ENCODE peak calls at places on chromosomes 16 and 17, in four cellular contexts. One of them, this sample, is unnamed.

GRCh38 chr17:73715714-73716113 is 71.5 kb upstream of the SDK2 start:
- DNase-seq in cardiac muscle cell: no peak
- DNase-seq in left kidney: peak
- DNase-seq in Daoy: no peak
- DNase-seq in this sample: no peak

GRCh38 chr17:64741038-64741641 is 79.0 kb upstream of the SMURF2 start:
- DNase-seq in Daoy: peak
- DNase-seq in cardiac muscle cell: no peak
- DNase-seq in left kidney: peak
- DNase-seq in this sample: peak

GRCh38 chr16:23026777-23027362 is 122.4 kb downstream of the USP31 start:
- DNase-seq in left kidney: peak
- DNase-seq in cardiac muscle cell: peak
- DNase-seq in Daoy: peak
- DNase-seq in this sample: peak

GRCh38 chr17:78046923-78047322 is 81.6 kb downstream of the TMC6 start:
- DNase-seq in cardiac muscle cell: no peak
- DNase-seq in left kidney: no peak
- DNase-seq in Daoy: no peak
- DNase-seq in this sample: no peak

GRCh38 chr16:46884513-46885293 is 541 bp downstream of the GPT2 start:
- DNase-seq in left kidney: peak
- DNase-seq in cardiac muscle cell: peak
- DNase-seq in Daoy: peak
- DNase-seq in this sample: peak

GRCh38 chr17:46013502-46014165 is 14.6 kb downstream of the STH start:
- DNase-seq in Daoy: no peak
- DNase-seq in left kidney: no peak
- DNase-seq in cardiac muscle cell: no peak
- DNase-seq in this sample: no peak

GRCh38 chr16:30787613-30788378 is 791 bp upstream of the ZNF629 start:
- DNase-seq in Daoy: no peak
- DNase-seq in left kidney: no peak
- DNase-seq in cardiac muscle cell: no peak
- DNase-seq in this sample: no peak

GRCh38 chr16:56629531-56629930 is 2.9 kb upstream of the MT1M start:
- DNase-seq in cardiac muscle cell: no peak
- DNase-seq in left kidney: no peak
- DNase-seq in Daoy: no peak
- DNase-seq in this sample: no peak

GRCh38 chr17:48055531-48056245 is 7.5 kb downstream of the NFE2L1 start:
- DNase-seq in cardiac muscle cell: no peak
- DNase-seq in left kidney: no peak
- DNase-seq in Daoy: peak
- DNase-seq in this sample: peak

GRCh38 chr16:3145151-3145550 is 10.3 kb downstream of the ZNF213 start:
- DNase-seq in Daoy: no peak
- DNase-seq in left kidney: no peak
- DNase-seq in cardiac muscle cell: no peak
- DNase-seq in this sample: no peak

GRCh38 chr16:5450435-5451104 is 353.0 kb upstream of the EEF2KMT start:
- DNase-seq in left kidney: no peak
- DNase-seq in cardiac muscle cell: no peak
- DNase-seq in Daoy: no peak
- DNase-seq in this sample: no peak

This sample was measured in kidney tubule cell.